ENCODE peak calls at places on chromosomes 3 and 15, in five cellular contexts. A, F, V, L and D are unnamed samples.

GRCh38 chr3:195151866-195152526 is 119.0 kb downstream of the XXYLT1 start:
- DNase-seq in V (no peak), A (peak), F (peak), L (no peak), D (no peak)

GRCh38 chr3:103977417-103977816 is 1389.3 kb upstream of the ALCAM start:
- DNase-seq in A (no peak), L (no peak), V (no peak), F (no peak), D (no peak)

GRCh38 chr3:188416041-188416440 is 262.1 kb downstream of the LPP start:
- DNase-seq in A (no peak), V (no peak), F (no peak), L (no peak), D (no peak)

GRCh38 chr15:101258238-101259144 is 6.6 kb upstream of the CHSY1 start:
- DNase-seq in A (peak), V (peak), F (peak), L (peak), D (peak)

GRCh38 chr3:32202496-32202895 is 36.0 kb upstream of the CMTM8 start:
- DNase-seq in V (no peak), L (no peak), F (no peak), A (no peak), D (no peak)

GRCh38 chr15:39628131-39628482 is 47.2 kb downstream of the THBS1 start:
- DNase-seq in V (no peak), F (no peak), L (no peak), A (no peak), D (no peak)

GRCh38 chr15:71629761-71630499 is 180.4 kb upstream of the NR2E3 start:
- DNase-seq in V (no peak), A (no peak), F (no peak), L (no peak), D (no peak)

GRCh38 chr15:60804986-60805949 is 326.3 kb upstream of the ICE2 start:
- DNase-seq in L (no peak), V (peak), F (no peak), A (peak), D (no peak)

GRCh38 chr3:28050895-28051294 is 190.5 kb upstream of the CMC1 start:
- DNase-seq in A (no peak), L (no peak), F (peak), V (no peak), D (no peak)

GRCh38 chr3:158483701-158484100 is 87.3 kb upstream of the MLF1 start:
- DNase-seq in F (no peak), V (no peak), L (no peak), A (no peak), D (no peak)

GRCh38 chr3:117141821-117142220 is 432.2 kb downstream of the TUSC7 start:
- DNase-seq in A (no peak), F (no peak), V (no peak), L (no peak), D (no peak)

GRCh38 chr3:24579008-24579407 is 84.4 kb upstream of the THRB start:
- DNase-seq in F (no peak), A (peak), L (no peak), V (no peak), D (no peak)

GRCh38 chr3:32733631-32734229 is 48.7 kb downstream of the CNOT10 start:
- DNase-seq in F (peak), V (no peak), A (peak), L (peak), D (peak)

GRCh38 chr15:49083471-49084284 is 37.4 kb upstream of the SECISBP2L start:
- DNase-seq in F (no peak), L (no peak), V (no peak), A (peak), D (no peak)

GRCh38 chr3:188380252-188380651 is 226.3 kb downstream of the LPP start:
- DNase-seq in V (no peak), F (no peak), A (no peak), L (no peak), D (no peak)

GRCh38 chr3:101898752-101899169 is 49.4 kb downstream of the NFKBIZ start:
- DNase-seq in L (peak), V (no peak), A (no peak), F (no peak), D (peak)

GRCh38 chr15:68411276-68411675 is 20.7 kb downstream of the ITGA11 start:
- DNase-seq in F (no peak), A (no peak), V (no peak), L (no peak), D (no peak)

GRCh38 chr3:104604326-104605010 is 762.2 kb upstream of the ALCAM start:
- DNase-seq in A (peak), V (no peak), F (peak), L (no peak), D (no peak)

GRCh38 chr15:51699373-51699772 is 18.1 kb downstream of the SCG3 start:
- DNase-seq in A (no peak), V (no peak), L (no peak), F (no peak), D (no peak)

GRCh38 chr3:29099775-29100174 is 181.1 kb upstream of the RBMS3 start:
- DNase-seq in V (no peak), L (no peak), A (no peak), F (no peak), D (no peak)

GRCh38 chr3:194472290-194472920 is 14.4 kb downstream of the ATP13A3 start:
- DNase-seq in L (peak), A (peak), V (no peak), F (peak), D (no peak)

GRCh38 chr3:126451511-126451910 is 24.2 kb downstream of the ZXDC start:
- DNase-seq in A (no peak), F (no peak), V (no peak), L (no peak), D (no peak)

GRCh38 chr3:46935168-46935858 is 41.2 kb downstream of the CCDC12 start:
- DNase-seq in V (peak), F (peak), A (peak), L (no peak), D (no peak)

GRCh38 chr3:17544632-17545031 is 197.8 kb downstream of the TBC1D5 start:
- DNase-seq in A (no peak), F (no peak), V (no peak), L (no peak), D (no peak)

GRCh38 chr15:96701443-96701842 is 370.9 kb downstream of the NR2F2 start:
- DNase-seq in V (no peak), A (no peak), F (no peak), L (no peak), D (no peak)